ENCODE peak calls at places on chromosomes 7 and 10, in eight cellular contexts. V is AG08396; D is CD8-positive, alpha-beta T cell; K is stimulated activated CD4-positive, alpha-beta T cell treated with anti-CD3 and anti-CD28 coated beads, Interleukin-4, amount 100 ng/mL, for 24 hours; C is CD14-positive monocyte; H is endodermal cell; W is KBM-7; S is posterior cingulate gyrus. N is an unnamed sample.

GRCh38 chr10:13784067-13784466 is 197.3 kb downstream of the PRPF18 start:
- DNase-seq in S (no peak), H (peak; percentile 72), W (no peak), D (no peak), K (peak; percentile 23), C (no peak), V (peak; percentile 28), N (peak; percentile 42)

GRCh38 chr10:31102421-31102820 is 70.8 kb upstream of the ZNF438 start:
- DNase-seq in K (no peak), C (no peak), D (no peak), H (no peak), S (no peak), V (no peak), W (no peak), N (no peak)

GRCh38 chr10:12614390-12615003 is 265.1 kb downstream of the CAMK1D start:
- DNase-seq in D (no peak), W (no peak), K (no peak), H (no peak), V (no peak), S (no peak), C (no peak), N (no peak)

GRCh38 chr10:132384618-132385510 is 12.1 kb upstream of the PWWP2B start:
- DNase-seq in V (no peak), H (no peak), W (peak; percentile 57), D (no peak), S (no peak), K (no peak), C (peak; percentile 38), N (no peak)

GRCh38 chr10:114291516-114291915 is 52.5 kb downstream of the VWA2 start:
- DNase-seq in H (no peak), K (no peak), W (no peak), S (no peak), D (no peak), V (no peak), C (no peak), N (no peak)

GRCh38 chr7:43300121-43300520 is 187.7 kb downstream of the HECW1 start:
- DNase-seq in V (no peak), K (no peak), H (no peak), W (no peak), S (no peak), C (no peak), D (no peak), N (no peak)

GRCh38 chr10:123148414-123149161 is 652 bp downstream of the HMX2 start:
- DNase-seq in W (peak; percentile 52), S (no peak), H (peak; percentile 85), D (no peak), C (no peak), K (no peak), V (peak; percentile 34), N (no peak)

GRCh38 chr10:69861251-69862240 is 59.8 kb downstream of the COL13A1 start:
- DNase-seq in K (no peak), H (peak; percentile 75), W (peak; percentile 19), C (no peak), S (no peak), D (no peak), V (no peak), N (no peak)

GRCh38 chr7:49927581-49927980 is 154.1 kb downstream of the VWC2 start:
- DNase-seq in S (no peak), D (no peak), H (no peak), V (no peak), C (no peak), K (no peak), W (no peak), N (no peak)

GRCh38 chr7:26646666-26647065 is 217.7 kb downstream of the SKAP2 start:
- DNase-seq in K (no peak), C (no peak), S (no peak), W (no peak), D (no peak), H (no peak), V (no peak), N (no peak)

GRCh38 chr10:80163741-80164341 is 31.3 kb downstream of the PLAC9 start:
- DNase-seq in W (no peak), S (no peak), C (no peak), V (peak; percentile 75), K (no peak), H (no peak), D (no peak), N (no peak)

GRCh38 chr7:70486977-70487376 is 645.0 kb upstream of the GALNT17 start:
- DNase-seq in S (no peak), K (no peak), C (no peak), W (no peak), H (no peak), D (no peak), V (no peak), N (no peak)

GRCh38 chr7:37289781-37290180 is 158.9 kb downstream of the ELMO1 start:
- DNase-seq in K (no peak), D (no peak), W (no peak), S (no peak), C (no peak), V (no peak), H (no peak), N (no peak)

GRCh38 chr10:69389827-69390490 is 26.8 kb downstream of the TACR2 start:
- DNase-seq in W (peak; percentile 31), H (peak; percentile 90), V (no peak), K (no peak), D (no peak), C (no peak), S (no peak), N (no peak)

GRCh38 chr7:70154521-70155180 is 556.4 kb downstream of the AUTS2 start:
- DNase-seq in K (no peak), H (no peak), C (no peak), D (no peak), S (no peak), V (no peak), W (no peak), N (no peak)

GRCh38 chr7:15839415-15840100 is 153.1 kb upstream of the MEOX2 start:
- DNase-seq in S (no peak), H (peak; percentile 87), V (peak; percentile 31), W (peak; percentile 83), K (no peak), D (no peak), C (no peak), N (no peak)

GRCh38 chr7:10536561-10536960 is 437.1 kb upstream of the PHF14 start:
- DNase-seq in W (no peak), S (no peak), H (no peak), K (no peak), D (no peak), C (no peak), V (no peak), N (no peak)

GRCh38 chr10:79487296-79488194 is 24.8 kb upstream of the EIF5AL1 start:
- DNase-seq in D (no peak), W (peak; percentile 66), K (peak; percentile 23), V (peak; percentile 53), H (peak; percentile 96), C (no peak), S (peak; percentile 27), N (peak; percentile 22)

GRCh38 chr10:31808258-31809218 is 120.1 kb downstream of the ARHGAP12 start:
- DNase-seq in C (no peak), D (no peak), W (peak; percentile 70), K (peak; percentile 5), H (peak; percentile 52), V (peak; percentile 25), S (no peak), N (peak; percentile 31)

GRCh38 chr7:95205821-95206220 is 118.5 kb downstream of the PON1 start:
- DNase-seq in D (no peak), K (no peak), W (no peak), S (no peak), V (peak; percentile 9), H (no peak), C (no peak), N (no peak)

GRCh38 chr10:115171392-115171960 is 78.3 kb downstream of the ATRNL1 start:
- DNase-seq in K (no peak), V (peak; percentile 3), D (no peak), H (no peak), C (no peak), W (peak; percentile 32), S (no peak), N (no peak)

GRCh38 chr7:26857534-26858228 is 6.7 kb downstream of the SKAP2 start:
- DNase-seq in S (peak; percentile 12), H (peak; percentile 72), V (peak; percentile 12), D (no peak), W (peak; percentile 71), K (no peak), C (peak; percentile 48), N (no peak)

GRCh38 chr7:103857435-103857834 is 132.0 kb downstream of the RELN start:
- DNase-seq in C (no peak), W (no peak), H (peak; percentile 60), S (no peak), D (no peak), K (no peak), V (no peak), N (no peak)